ENCODE peak calls at places on chromosomes 6 and 20, in four cellular contexts. One of them, this sample, is unnamed.

GRCh38 chr6:66508433-66508832 is 801.4 kb upstream of the EYS start:
- DNase-seq in HCT116: no peak
- DNase-seq in stomach: no peak
- DNase-seq in GM23338: no peak
- DNase-seq in this sample: no peak

GRCh38 chr20:42836339-42836738 is 353.4 kb downstream of the PTPRT start:
- DNase-seq in stomach: peak; percentile 42
- DNase-seq in HCT116: no peak
- DNase-seq in GM23338: no peak
- DNase-seq in this sample: no peak

GRCh38 chr6:54085526-54085925 is 25.7 kb upstream of the MLIP start:
- DNase-seq in HCT116: no peak
- DNase-seq in stomach: no peak
- DNase-seq in GM23338: no peak
- DNase-seq in this sample: no peak

GRCh38 chr6:155524249-155524651 is 68.6 kb upstream of the NOX3 start:
- DNase-seq in GM23338: no peak
- DNase-seq in stomach: no peak
- DNase-seq in HCT116: no peak
- DNase-seq in this sample: no peak

GRCh38 chr6:35089216-35089934 is 51.8 kb downstream of the TCP11 start:
- DNase-seq in GM23338: no peak
- DNase-seq in stomach: peak; percentile 22
- DNase-seq in HCT116: no peak
- DNase-seq in this sample: no peak

GRCh38 chr6:7803219-7803618 is 77.3 kb downstream of the BMP6 start:
- DNase-seq in HCT116: no peak
- DNase-seq in stomach: no peak
- DNase-seq in GM23338: no peak
- DNase-seq in this sample: no peak

GRCh38 chr20:18224968-18225568 is 63.3 kb upstream of the ZNF133 start:
- DNase-seq in HCT116: peak; percentile 12
- DNase-seq in stomach: peak; percentile 48
- DNase-seq in GM23338: peak; percentile 20
- DNase-seq in this sample: no peak

GRCh38 chr6:113710110-113710509 is 147.0 kb upstream of the MARCKS start:
- DNase-seq in stomach: no peak
- DNase-seq in GM23338: no peak
- DNase-seq in HCT116: no peak
- DNase-seq in this sample: no peak

GRCh38 chr6:131383421-131384411 is 189.3 kb upstream of the ARG1 start:
- DNase-seq in GM23338: no peak
- DNase-seq in HCT116: no peak
- DNase-seq in stomach: no peak
- DNase-seq in this sample: no peak

GRCh38 chr6:150005761-150006651 is 19.3 kb downstream of the RAET1L start:
- DNase-seq in GM23338: no peak
- DNase-seq in HCT116: no peak
- DNase-seq in stomach: no peak
- DNase-seq in this sample: no peak

GRCh38 chr20:15902493-15902892 is 670.8 kb downstream of the KIF16B start:
- DNase-seq in HCT116: no peak
- DNase-seq in GM23338: peak; percentile 68
- DNase-seq in stomach: no peak
- DNase-seq in this sample: no peak

GRCh38 chr6:167677422-167677789 is 149.3 kb upstream of the AFDN start:
- DNase-seq in stomach: no peak
- DNase-seq in GM23338: no peak
- DNase-seq in HCT116: no peak
- DNase-seq in this sample: no peak

GRCh38 chr20:20603339-20603990 is 109.0 kb downstream of the RALGAPA2 start:
- DNase-seq in HCT116: no peak
- DNase-seq in GM23338: no peak
- DNase-seq in stomach: no peak
- DNase-seq in this sample: no peak

GRCh38 chr6:39610229-39610628 is 115.0 kb downstream of the KIF6 start:
- DNase-seq in stomach: no peak
- DNase-seq in HCT116: no peak
- DNase-seq in GM23338: peak; percentile 28
- DNase-seq in this sample: no peak

GRCh38 chr6:106609699-106610098 is 19.6 kb downstream of the RTN4IP1 start:
- DNase-seq in HCT116: peak; percentile 21
- DNase-seq in stomach: no peak
- DNase-seq in GM23338: peak; percentile 67
- DNase-seq in this sample: peak; percentile 51

GRCh38 chr6:139742671-139743070 is 368.2 kb upstream of the CITED2 start:
- DNase-seq in stomach: no peak
- DNase-seq in HCT116: no peak
- DNase-seq in GM23338: no peak
- DNase-seq in this sample: no peak

GRCh38 chr6:17580518-17581048 is 19.5 kb upstream of the FAM8A1 start:
- DNase-seq in stomach: peak; percentile 35
- DNase-seq in HCT116: no peak
- DNase-seq in GM23338: peak; percentile 79
- DNase-seq in this sample: no peak

GRCh38 chr6:146891615-146892265 is 293.0 kb downstream of the ADGB start:
- DNase-seq in GM23338: no peak
- DNase-seq in HCT116: no peak
- DNase-seq in stomach: no peak
- DNase-seq in this sample: no peak

GRCh38 chr6:61688165-61688564 is 597.9 kb downstream of the KHDRBS2 start:
- DNase-seq in stomach: no peak
- DNase-seq in GM23338: no peak
- DNase-seq in HCT116: no peak
- DNase-seq in this sample: no peak

GRCh38 chr6:55448446-55448845 is 121.2 kb downstream of the GFRAL start:
- DNase-seq in HCT116: no peak
- DNase-seq in stomach: no peak
- DNase-seq in GM23338: no peak
- DNase-seq in this sample: no peak

GRCh38 chr6:111263837-111264236 is 176.5 kb downstream of the SLC16A10 start:
- DNase-seq in GM23338: no peak
- DNase-seq in HCT116: peak; percentile 37
- DNase-seq in stomach: no peak
- DNase-seq in this sample: no peak

GRCh38 chr20:10673831-10674683 is at the start of gene JAG1:
- DNase-seq in HCT116: peak; percentile 85
- DNase-seq in GM23338: peak; percentile 97
- DNase-seq in stomach: peak; percentile 98
- DNase-seq in this sample: peak; percentile 79

GRCh38 chr20:39264506-39265172 is 302.5 kb downstream of the DHX35 start:
- DNase-seq in HCT116: peak; percentile 60
- DNase-seq in GM23338: peak; percentile 77
- DNase-seq in stomach: peak; percentile 62
- DNase-seq in this sample: peak; percentile 36

GRCh38 chr6:90860822-90861601 is 274.1 kb upstream of the MAP3K7 start:
- DNase-seq in stomach: no peak
- DNase-seq in HCT116: no peak
- DNase-seq in GM23338: no peak
- DNase-seq in this sample: no peak

GRCh38 chr20:56043227-56043626 is 37.9 kb upstream of the CBLN4 start:
- DNase-seq in HCT116: no peak
- DNase-seq in stomach: no peak
- DNase-seq in GM23338: no peak
- DNase-seq in this sample: no peak

GRCh38 chr6:11575408-11576033 is 38.0 kb downstream of the TMEM170B start:
- DNase-seq in GM23338: peak; percentile 86
- DNase-seq in stomach: peak; percentile 61
- DNase-seq in HCT116: peak; percentile 71
- DNase-seq in this sample: peak; percentile 99

GRCh38 chr20:8647868-8648495 is 420.9 kb upstream of the PLCB4 start:
- DNase-seq in GM23338: no peak
- DNase-seq in stomach: no peak
- DNase-seq in HCT116: no peak
- DNase-seq in this sample: peak; percentile 8

GRCh38 chr20:38169636-38170035 is 4.6 kb upstream of the TGM2 start:
- DNase-seq in HCT116: no peak
- DNase-seq in GM23338: no peak
- DNase-seq in stomach: no peak
- DNase-seq in this sample: no peak

GRCh38 chr20:58514321-58515239 is 619 bp downstream of the APCDD1L start:
- DNase-seq in GM23338: peak; percentile 69
- DNase-seq in HCT116: no peak
- DNase-seq in stomach: no peak
- DNase-seq in this sample: no peak
- H3K27ac ChIP-seq in GM23338: no peak overlapping the region
- H3K27ac ChIP-seq in HCT116: no peak overlapping the region
- H3K27ac ChIP-seq in stomach: no peak overlapping the region
- H3K27ac ChIP-seq in this sample: no peak overlapping the region

DNA sequence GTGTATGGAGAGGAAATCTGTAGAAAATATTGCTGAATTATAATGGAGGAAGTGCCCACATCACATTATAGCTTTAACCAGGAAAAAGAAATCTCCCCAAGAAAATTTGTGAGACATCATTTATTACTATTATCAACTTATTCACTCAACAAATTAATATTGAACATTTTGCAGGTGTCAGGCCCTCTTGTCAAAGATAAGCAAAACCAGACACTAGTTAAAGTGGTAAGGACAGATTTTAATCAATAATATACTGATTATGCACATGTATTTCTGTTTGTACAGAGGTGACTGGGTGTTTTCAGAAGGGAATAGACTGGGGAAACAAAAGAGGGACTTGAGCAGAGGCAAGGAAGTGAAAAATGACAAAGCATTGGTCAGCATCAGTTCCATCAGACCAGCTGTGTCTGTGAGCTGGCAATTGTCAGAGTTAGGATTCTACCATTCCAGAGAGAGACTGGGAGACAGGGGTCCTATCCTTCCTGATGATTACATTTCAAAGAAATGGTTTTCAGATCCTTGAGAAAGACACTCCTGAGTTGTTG is 519.2 kb downstream of the UTRN start:
- DNase-seq in HCT116: no peak
- DNase-seq in stomach: no peak
- DNase-seq in GM23338: no peak
- DNase-seq in this sample: no peak
- H3K4me3 ChIP-seq in HCT116: no peak overlapping the region
- H3K4me3 ChIP-seq in stomach: no peak overlapping the region
- H3K4me3 ChIP-seq in GM23338: no peak overlapping the region
- H3K4me3 ChIP-seq in this sample: no peak overlapping the region

DNA sequence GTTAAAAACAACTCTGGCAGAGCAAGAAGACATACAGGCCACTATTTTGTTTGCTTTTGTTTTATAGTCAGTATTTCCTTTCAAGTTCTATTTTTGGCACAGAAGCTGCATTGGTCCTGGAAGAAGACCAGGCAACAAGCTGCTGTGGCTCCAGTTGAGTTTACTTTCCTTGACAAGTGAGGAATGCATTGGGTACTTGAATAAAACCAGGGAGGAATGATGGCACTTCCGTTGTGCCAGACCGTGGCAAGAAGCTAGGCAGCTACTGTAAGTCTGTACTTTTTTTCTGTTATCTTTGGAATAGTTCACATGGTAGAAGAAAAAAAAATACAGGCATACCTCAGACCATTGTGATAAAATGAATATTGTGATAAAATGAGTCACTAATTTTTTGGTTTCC is 66.3 kb downstream of the NCOA3 start:
- DNase-seq in GM23338: no peak
- DNase-seq in stomach: peak; percentile 49
- DNase-seq in HCT116: no peak
- DNase-seq in this sample: no peak
- TF ChIP-seq POLR2AphosphoS5 in GM23338: no peak
- TF ChIP-seq POLR2AphosphoS5 in stomach: peak; percentile 75
- TF ChIP-seq POLR2AphosphoS5 in HCT116: no peak
- TF ChIP-seq POLR2AphosphoS5 in this sample: no peak

GRCh38 chr6:158707826-158708225 is 58.0 kb downstream of the SYTL3 start:
- DNase-seq in GM23338: no peak
- DNase-seq in HCT116: no peak
- DNase-seq in stomach: peak; percentile 64
- DNase-seq in this sample: no peak

GRCh38 chr6:158707120-158707519 is 57.3 kb downstream of the SYTL3 start:
- DNase-seq in GM23338: no peak
- DNase-seq in HCT116: peak; percentile 89
- DNase-seq in stomach: peak; percentile 61
- DNase-seq in this sample: no peak

GRCh38 chr6:158705386-158706126 is 55.7 kb downstream of the SYTL3 start:
- DNase-seq in stomach: no peak
- DNase-seq in HCT116: no peak
- DNase-seq in GM23338: no peak
- DNase-seq in this sample: no peak

GRCh38 chr6:158708239-158708638 is 58.4 kb downstream of the SYTL3 start:
- DNase-seq in stomach: peak; percentile 33
- DNase-seq in HCT116: no peak
- DNase-seq in GM23338: no peak
- DNase-seq in this sample: no peak

GRCh38 chr6:158706369-158706982 is 56.6 kb downstream of the SYTL3 start:
- DNase-seq in HCT116: peak; percentile 80
- DNase-seq in stomach: peak; percentile 61
- DNase-seq in GM23338: peak; percentile 73
- DNase-seq in this sample: no peak
- H3K27ac ChIP-seq in HCT116: peak overlapping the region; percentile 92
- H3K27ac ChIP-seq in stomach: peak overlapping the region; percentile 74
- H3K27ac ChIP-seq in GM23338: no peak overlapping the region
- H3K27ac ChIP-seq in this sample: no peak overlapping the region

DNA sequence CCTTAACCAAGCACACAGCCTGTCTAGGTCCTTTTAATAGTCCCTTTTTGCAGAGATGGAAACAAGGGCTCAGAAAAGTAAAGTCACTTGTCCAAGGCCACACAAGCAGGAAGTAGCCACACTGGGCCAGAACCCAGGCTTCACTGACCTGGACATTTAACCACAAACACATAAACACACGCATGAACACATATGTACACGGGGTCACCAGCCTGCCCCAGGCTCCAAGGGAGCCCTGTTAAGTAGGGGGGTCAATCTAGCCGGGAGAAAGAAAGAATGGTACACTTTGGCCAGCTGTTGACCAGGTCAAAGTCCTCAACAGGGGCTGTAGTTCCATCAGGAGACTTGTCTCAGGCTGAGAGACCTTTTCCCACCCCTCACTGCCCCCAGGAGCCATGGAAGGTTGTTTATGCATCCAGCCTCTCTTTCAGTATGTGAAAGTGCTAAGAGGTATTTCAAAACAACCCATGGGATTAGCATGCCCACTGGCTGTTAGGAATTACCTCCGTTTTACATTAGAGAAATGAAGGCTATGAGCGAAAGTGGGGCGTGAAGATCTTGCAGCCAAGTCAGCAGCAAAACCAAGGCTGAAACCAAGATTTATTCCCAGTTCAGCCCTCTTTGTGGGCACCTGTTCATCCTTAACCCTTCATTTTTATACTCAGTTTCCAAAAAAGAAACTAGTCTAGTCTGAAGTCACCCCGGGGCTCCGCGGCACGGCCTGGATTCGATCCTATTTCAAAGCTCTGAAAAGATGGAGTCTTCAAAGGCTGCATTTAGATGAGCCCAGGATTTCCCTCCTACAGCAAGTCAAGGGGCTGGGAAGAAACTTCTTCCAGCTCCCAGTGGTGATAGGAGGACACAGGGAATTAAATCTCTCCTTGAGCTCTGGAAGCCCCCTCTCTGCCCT is 9.8 kb downstream of the SDC4 start:
- DNase-seq in GM23338: no peak
- DNase-seq in HCT116: no peak
- DNase-seq in stomach: no peak
- DNase-seq in this sample: no peak
- H3K4me3 ChIP-seq in GM23338: no peak overlapping the region
- H3K4me3 ChIP-seq in HCT116: peak overlapping the region; percentile 45
- H3K4me3 ChIP-seq in stomach: peak overlapping the region; percentile 18
- H3K4me3 ChIP-seq in this sample: no peak overlapping the region

GRCh38 chr6:28349892-28350737 is at the start of gene ZKSCAN3:
- DNase-seq in GM23338: peak; percentile 93
- DNase-seq in HCT116: peak; percentile 80
- DNase-seq in stomach: peak; percentile 86
- DNase-seq in this sample: peak; percentile 80
- TF ChIP-seq POLR2AphosphoS5 in GM23338: peak; percentile 85
- TF ChIP-seq POLR2AphosphoS5 in HCT116: peak; percentile 88
- TF ChIP-seq POLR2AphosphoS5 in stomach: peak; percentile 58
- TF ChIP-seq POLR2AphosphoS5 in this sample: peak; percentile 82

GRCh38 chr20:62714799-62715198 is 6.2 kb downstream of the NTSR1 start:
- DNase-seq in GM23338: no peak
- DNase-seq in HCT116: no peak
- DNase-seq in stomach: no peak
- DNase-seq in this sample: no peak
- H3K27ac ChIP-seq in GM23338: no peak overlapping the region
- H3K27ac ChIP-seq in HCT116: peak overlapping the region; percentile 7
- H3K27ac ChIP-seq in stomach: no peak overlapping the region
- H3K27ac ChIP-seq in this sample: no peak overlapping the region

This sample was measured in HL-60.